ENCODE peak calls at places on chromosomes 11 and 22, in nine cellular contexts. One of them, this sample, is unnamed.

GRCh38 chr11:109864834-109865557 is 228.2 kb upstream of the ZC3H12C start:
- DNase-seq in AG09309: no peak
- DNase-seq in mammary epithelial cell: peak; percentile 39
- DNase-seq in IMR-90: peak; percentile 74
- DNase-seq in AG04450: peak; percentile 26
- DNase-seq in CD8-positive, alpha-beta T cell: no peak
- DNase-seq in HFF-Myc: no peak
- DNase-seq in lower lobe of right lung: no peak
- DNase-seq in GM10248: peak; percentile 18
- DNase-seq in this sample: peak; percentile 68

GRCh38 chr22:24471570-24471969 is 23.6 kb upstream of the UPB1 start:
- DNase-seq in AG04450: peak; percentile 50
- DNase-seq in AG09309: peak; percentile 16
- DNase-seq in lower lobe of right lung: no peak
- DNase-seq in IMR-90: peak; percentile 92
- DNase-seq in mammary epithelial cell: no peak
- DNase-seq in GM10248: no peak
- DNase-seq in CD8-positive, alpha-beta T cell: no peak
- DNase-seq in HFF-Myc: no peak
- DNase-seq in this sample: no peak

GRCh38 chr11:69854719-69855118 is 35.5 kb upstream of the FGF3 start:
- DNase-seq in AG09309: no peak
- DNase-seq in HFF-Myc: no peak
- DNase-seq in CD8-positive, alpha-beta T cell: no peak
- DNase-seq in IMR-90: peak; percentile 50
- DNase-seq in lower lobe of right lung: no peak
- DNase-seq in AG04450: no peak
- DNase-seq in GM10248: no peak
- DNase-seq in mammary epithelial cell: peak; percentile 81
- DNase-seq in this sample: no peak

GRCh38 chr11:134725939-134726639 is 314.0 kb upstream of the B3GAT1 start:
- DNase-seq in lower lobe of right lung: peak; percentile 61
- DNase-seq in AG04450: no peak
- DNase-seq in AG09309: no peak
- DNase-seq in IMR-90: no peak
- DNase-seq in mammary epithelial cell: no peak
- DNase-seq in GM10248: no peak
- DNase-seq in CD8-positive, alpha-beta T cell: no peak
- DNase-seq in HFF-Myc: no peak
- DNase-seq in this sample: no peak

GRCh38 chr11:72394456-72394855 is 39.9 kb downstream of the CLPB start:
- DNase-seq in AG09309: no peak
- DNase-seq in HFF-Myc: no peak
- DNase-seq in IMR-90: no peak
- DNase-seq in GM10248: no peak
- DNase-seq in lower lobe of right lung: no peak
- DNase-seq in mammary epithelial cell: no peak
- DNase-seq in CD8-positive, alpha-beta T cell: no peak
- DNase-seq in AG04450: no peak
- DNase-seq in this sample: peak; percentile 60

GRCh38 chr11:106461839-106462545 is 384.5 kb downstream of the AASDHPPT start:
- DNase-seq in HFF-Myc: no peak
- DNase-seq in lower lobe of right lung: no peak
- DNase-seq in IMR-90: no peak
- DNase-seq in mammary epithelial cell: no peak
- DNase-seq in AG09309: no peak
- DNase-seq in CD8-positive, alpha-beta T cell: no peak
- DNase-seq in AG04450: no peak
- DNase-seq in GM10248: no peak
- DNase-seq in this sample: no peak

GRCh38 chr22:44448271-44448780 is 49.7 kb downstream of the RTL6 start:
- DNase-seq in GM10248: no peak
- DNase-seq in HFF-Myc: peak; percentile 57
- DNase-seq in IMR-90: peak; percentile 94
- DNase-seq in lower lobe of right lung: no peak
- DNase-seq in CD8-positive, alpha-beta T cell: no peak
- DNase-seq in AG04450: peak; percentile 90
- DNase-seq in mammary epithelial cell: peak; percentile 88
- DNase-seq in AG09309: peak; percentile 90
- DNase-seq in this sample: peak; percentile 65

GRCh38 chr11:129374993-129375721 is 491 bp upstream of the BARX2 start:
- DNase-seq in mammary epithelial cell: peak; percentile 37
- DNase-seq in HFF-Myc: no peak
- DNase-seq in CD8-positive, alpha-beta T cell: no peak
- DNase-seq in AG09309: no peak
- DNase-seq in lower lobe of right lung: peak; percentile 47
- DNase-seq in GM10248: no peak
- DNase-seq in AG04450: no peak
- DNase-seq in IMR-90: no peak
- DNase-seq in this sample: no peak

GRCh38 chr11:94652735-94653284 is 85.6 kb downstream of the PIWIL4 start:
- DNase-seq in mammary epithelial cell: no peak
- DNase-seq in IMR-90: no peak
- DNase-seq in lower lobe of right lung: no peak
- DNase-seq in AG04450: no peak
- DNase-seq in AG09309: no peak
- DNase-seq in GM10248: no peak
- DNase-seq in CD8-positive, alpha-beta T cell: no peak
- DNase-seq in HFF-Myc: no peak
- DNase-seq in this sample: no peak

GRCh38 chr22:43088979-43089717 is at the start of gene TTLL1:
- DNase-seq in AG09309: no peak
- DNase-seq in lower lobe of right lung: peak; percentile 95
- DNase-seq in mammary epithelial cell: peak; percentile 87
- DNase-seq in CD8-positive, alpha-beta T cell: peak; percentile 79
- DNase-seq in AG04450: peak; percentile 39
- DNase-seq in HFF-Myc: peak; percentile 31
- DNase-seq in GM10248: peak; percentile 96
- DNase-seq in IMR-90: peak; percentile 75
- DNase-seq in this sample: no peak

GRCh38 chr11:65692367-65692766 is 19.7 kb upstream of the KAT5 start:
- DNase-seq in IMR-90: no peak
- DNase-seq in mammary epithelial cell: no peak
- DNase-seq in AG04450: no peak
- DNase-seq in CD8-positive, alpha-beta T cell: no peak
- DNase-seq in HFF-Myc: no peak
- DNase-seq in AG09309: no peak
- DNase-seq in GM10248: no peak
- DNase-seq in lower lobe of right lung: no peak
- DNase-seq in this sample: no peak

DNA sequence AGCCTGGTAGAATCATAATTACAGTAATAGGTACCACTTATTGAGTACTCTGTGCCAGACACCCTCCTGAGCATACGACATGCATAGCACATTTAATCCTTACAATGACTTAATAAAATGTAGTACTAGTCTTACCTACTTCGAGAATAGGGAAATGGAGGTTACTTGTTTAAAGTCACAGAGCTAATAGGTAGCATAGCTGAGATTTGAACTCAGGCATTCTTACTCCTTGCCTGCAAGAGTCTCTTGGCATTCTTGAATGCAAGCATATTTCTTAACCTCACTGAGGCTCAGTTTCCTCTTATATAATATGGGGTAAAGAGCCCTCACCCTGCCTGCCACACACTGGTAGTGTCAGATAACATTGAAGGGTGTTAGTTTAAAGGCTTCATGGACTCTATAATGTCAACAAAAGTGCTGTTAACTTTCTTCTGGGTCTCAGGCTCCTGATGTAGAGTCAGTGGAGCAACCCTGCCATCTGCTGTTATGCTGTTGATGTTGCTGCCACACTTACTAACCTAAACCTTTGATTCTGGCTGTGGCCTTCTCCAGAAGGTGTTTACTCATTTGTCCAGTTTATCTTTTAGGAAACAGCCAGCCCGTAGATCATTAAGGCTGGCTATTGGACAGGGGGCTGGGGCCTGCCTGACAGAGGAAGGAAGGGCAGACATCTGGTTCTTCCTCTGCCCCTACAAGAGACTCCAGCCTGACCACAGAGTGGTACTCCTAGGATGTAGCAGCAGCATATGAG is 18.9 kb downstream of the LIMK2 start:
- DNase-seq in mammary epithelial cell: peak; percentile 16
- DNase-seq in CD8-positive, alpha-beta T cell: peak; percentile 31
- DNase-seq in AG04450: peak; percentile 53
- DNase-seq in IMR-90: peak; percentile 74
- DNase-seq in GM10248: peak; percentile 51
- DNase-seq in AG09309: peak; percentile 40
- DNase-seq in lower lobe of right lung: no peak
- DNase-seq in HFF-Myc: no peak
- DNase-seq in this sample: no peak
- TF ChIP-seq CTCF in mammary epithelial cell: peak; percentile 77
- TF ChIP-seq CTCF in CD8-positive, alpha-beta T cell: peak; percentile 69
- TF ChIP-seq CTCF in AG04450: peak; percentile 87
- TF ChIP-seq CTCF in IMR-90: peak; percentile 91
- TF ChIP-seq CTCF in GM10248: peak; percentile 78
- TF ChIP-seq CTCF in AG09309: peak; percentile 85
- TF ChIP-seq CTCF in lower lobe of right lung: peak; percentile 77
- TF ChIP-seq CTCF in HFF-Myc: peak; percentile 66
- TF ChIP-seq CTCF in this sample: peak; percentile 82

DNA sequence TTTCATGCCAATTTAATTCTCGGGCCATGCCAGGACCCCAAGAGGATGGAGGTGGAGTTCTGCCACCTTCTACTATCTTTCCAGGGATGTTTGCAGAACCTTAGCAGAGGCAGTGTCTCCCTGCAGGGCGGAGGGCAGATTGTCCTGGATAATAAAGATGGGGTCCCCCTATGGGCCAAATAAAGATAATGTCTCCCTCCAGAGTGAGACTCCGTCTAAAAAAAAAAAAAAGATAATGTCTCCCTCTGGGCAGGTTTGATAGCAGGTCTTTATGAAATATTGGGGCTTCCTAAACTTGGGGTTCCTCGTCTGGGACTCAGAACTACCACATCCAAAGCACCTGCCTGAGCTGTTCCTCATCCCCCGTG is 27.2 kb upstream of the SYT8 start:
- DNase-seq in CD8-positive, alpha-beta T cell: no peak
- DNase-seq in IMR-90: no peak
- DNase-seq in lower lobe of right lung: no peak
- DNase-seq in AG09309: no peak
- DNase-seq in mammary epithelial cell: no peak
- DNase-seq in GM10248: no peak
- DNase-seq in HFF-Myc: no peak
- DNase-seq in AG04450: no peak
- DNase-seq in this sample: no peak
- TF ChIP-seq CTCF in CD8-positive, alpha-beta T cell: no peak
- TF ChIP-seq CTCF in IMR-90: no peak
- TF ChIP-seq CTCF in lower lobe of right lung: no peak
- TF ChIP-seq CTCF in AG09309: no peak
- TF ChIP-seq CTCF in mammary epithelial cell: no peak
- TF ChIP-seq CTCF in GM10248: no peak
- TF ChIP-seq CTCF in HFF-Myc: peak; percentile 13
- TF ChIP-seq CTCF in AG04450: no peak
- TF ChIP-seq CTCF in this sample: peak; percentile 12

DNA sequence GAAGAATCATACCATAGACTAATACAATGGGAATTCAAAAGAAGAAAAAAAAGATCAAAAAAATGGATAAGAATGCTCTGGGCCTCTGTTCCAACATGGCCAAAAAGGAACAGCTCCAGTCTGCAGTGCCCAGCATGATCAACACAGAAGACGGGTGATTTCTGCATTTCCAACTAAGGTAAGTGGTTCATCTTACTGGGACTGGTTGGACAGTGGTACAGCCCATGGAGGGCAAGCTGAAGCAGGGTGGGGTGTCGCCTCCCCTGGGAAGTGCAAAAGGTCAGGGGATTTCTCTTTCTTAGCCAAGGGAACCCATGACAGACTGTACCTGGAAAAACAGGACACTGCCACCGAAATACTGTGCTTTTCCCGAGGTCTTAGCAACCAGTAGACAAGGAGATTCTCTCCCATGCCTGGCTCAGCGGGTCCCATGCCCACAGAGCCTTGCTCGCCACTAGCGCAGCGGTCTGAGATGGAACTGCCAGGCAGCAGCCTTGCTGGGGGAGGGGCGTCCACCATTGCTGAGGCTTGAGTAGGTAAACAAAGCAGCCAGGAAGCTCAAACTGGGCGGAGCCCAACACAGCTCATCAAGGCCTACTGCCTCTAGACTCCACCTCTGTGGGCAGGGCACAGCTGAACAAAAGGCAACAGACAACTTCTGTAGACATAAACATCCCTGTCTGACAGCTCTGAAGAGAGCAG is 428.4 kb downstream of the MN1 start:
- DNase-seq in CD8-positive, alpha-beta T cell: no peak
- DNase-seq in HFF-Myc: no peak
- DNase-seq in AG09309: no peak
- DNase-seq in IMR-90: no peak
- DNase-seq in AG04450: no peak
- DNase-seq in lower lobe of right lung: peak; percentile 70
- DNase-seq in GM10248: no peak
- DNase-seq in mammary epithelial cell: no peak
- DNase-seq in this sample: no peak
- TF ChIP-seq CTCF in CD8-positive, alpha-beta T cell: no peak
- TF ChIP-seq CTCF in HFF-Myc: no peak
- TF ChIP-seq CTCF in AG09309: no peak
- TF ChIP-seq CTCF in IMR-90: no peak
- TF ChIP-seq CTCF in AG04450: no peak
- TF ChIP-seq CTCF in lower lobe of right lung: peak; percentile 15
- TF ChIP-seq CTCF in GM10248: no peak
- TF ChIP-seq CTCF in mammary epithelial cell: no peak
- TF ChIP-seq CTCF in this sample: no peak

GRCh38 chr22:29060931-29061330 is 700 bp downstream of the C22orf31 start:
- DNase-seq in IMR-90: no peak
- DNase-seq in lower lobe of right lung: no peak
- DNase-seq in HFF-Myc: no peak
- DNase-seq in AG09309: no peak
- DNase-seq in AG04450: no peak
- DNase-seq in GM10248: no peak
- DNase-seq in mammary epithelial cell: no peak
- DNase-seq in CD8-positive, alpha-beta T cell: no peak
- DNase-seq in this sample: no peak

GRCh38 chr22:29061773-29062172 is at the start of gene C22orf31:
- DNase-seq in GM10248: no peak
- DNase-seq in AG04450: no peak
- DNase-seq in mammary epithelial cell: no peak
- DNase-seq in lower lobe of right lung: no peak
- DNase-seq in IMR-90: peak; percentile 7
- DNase-seq in HFF-Myc: no peak
- DNase-seq in CD8-positive, alpha-beta T cell: no peak
- DNase-seq in AG09309: no peak
- DNase-seq in this sample: no peak

GRCh38 chr22:29062286-29062949 is 787 bp upstream of the C22orf31 start:
- DNase-seq in IMR-90: no peak
- DNase-seq in AG04450: no peak
- DNase-seq in CD8-positive, alpha-beta T cell: no peak
- DNase-seq in AG09309: no peak
- DNase-seq in mammary epithelial cell: peak; percentile 38
- DNase-seq in lower lobe of right lung: no peak
- DNase-seq in GM10248: no peak
- DNase-seq in HFF-Myc: no peak
- DNase-seq in this sample: no peak

GRCh38 chr22:29056472-29056871 is 5.2 kb downstream of the C22orf31 start:
- DNase-seq in AG09309: no peak
- DNase-seq in mammary epithelial cell: no peak
- DNase-seq in HFF-Myc: no peak
- DNase-seq in GM10248: no peak
- DNase-seq in IMR-90: no peak
- DNase-seq in lower lobe of right lung: no peak
- DNase-seq in AG04450: no peak
- DNase-seq in CD8-positive, alpha-beta T cell: no peak
- DNase-seq in this sample: no peak

DNA sequence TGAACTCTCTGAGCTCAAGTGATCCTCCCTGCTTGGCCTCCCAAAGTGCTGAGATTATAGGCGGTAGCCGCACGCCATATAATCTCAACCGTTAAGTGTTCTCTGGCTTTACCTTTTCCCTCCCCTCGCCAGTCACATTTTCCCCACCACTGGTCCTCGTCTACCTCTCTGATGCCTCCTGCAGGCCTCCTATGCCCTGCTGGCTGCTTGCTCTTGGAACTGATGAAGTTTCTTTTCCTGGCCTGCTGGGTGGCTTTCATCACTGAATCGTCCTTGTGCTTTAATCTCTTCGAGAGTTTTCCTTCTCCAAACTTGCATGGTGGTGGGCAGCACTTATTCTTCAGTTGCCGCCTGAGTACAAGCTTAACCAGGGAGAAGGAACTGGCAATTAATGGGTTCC is 1.4 kb downstream of the C22orf31 start:
- DNase-seq in AG04450: no peak
- DNase-seq in IMR-90: no peak
- DNase-seq in lower lobe of right lung: no peak
- DNase-seq in CD8-positive, alpha-beta T cell: no peak
- DNase-seq in AG09309: no peak
- DNase-seq in mammary epithelial cell: no peak
- DNase-seq in HFF-Myc: no peak
- DNase-seq in GM10248: no peak
- DNase-seq in this sample: no peak
- TF ChIP-seq CTCF in AG04450: no peak
- TF ChIP-seq CTCF in IMR-90: no peak
- TF ChIP-seq CTCF in lower lobe of right lung: no peak
- TF ChIP-seq CTCF in CD8-positive, alpha-beta T cell: no peak
- TF ChIP-seq CTCF in AG09309: no peak
- TF ChIP-seq CTCF in mammary epithelial cell: no peak
- TF ChIP-seq CTCF in HFF-Myc: no peak
- TF ChIP-seq CTCF in GM10248: no peak
- TF ChIP-seq CTCF in this sample: no peak